ENCODE peak calls at places on chromosomes 13 and 19, in six cellular contexts. One of them, this sample, is unnamed.

GRCh38 chr13:75384881-75385707 is 96.9 kb downstream of the TBC1D4 start:
- DNase-seq in pancreas: no peak
- DNase-seq in CD4-positive, alpha-beta T cell: no peak
- DNase-seq in progenitor cell of endocrine pancreas: no peak
- DNase-seq in GM23338: no peak
- DNase-seq in astrocyte: no peak
- DNase-seq in this sample: no peak

GRCh38 chr19:46970815-46971214 is 48.8 kb upstream of the NPAS1 start:
- DNase-seq in astrocyte: peak
- DNase-seq in pancreas: no peak
- DNase-seq in GM23338: no peak
- DNase-seq in CD4-positive, alpha-beta T cell: no peak
- DNase-seq in progenitor cell of endocrine pancreas: no peak
- DNase-seq in this sample: no peak

GRCh38 chr13:111912453-111912866 is 154.5 kb upstream of the SOX1 start:
- DNase-seq in pancreas: no peak
- DNase-seq in GM23338: no peak
- DNase-seq in CD4-positive, alpha-beta T cell: no peak
- DNase-seq in astrocyte: no peak
- DNase-seq in progenitor cell of endocrine pancreas: peak
- DNase-seq in this sample: no peak

GRCh38 chr19:2087621-2088100 is 8.5 kb downstream of the MOB3A start:
- DNase-seq in progenitor cell of endocrine pancreas: no peak
- DNase-seq in pancreas: no peak
- DNase-seq in GM23338: no peak
- DNase-seq in astrocyte: no peak
- DNase-seq in CD4-positive, alpha-beta T cell: no peak
- DNase-seq in this sample: no peak

GRCh38 chr19:12453495-12453894 is 12.7 kb upstream of the ZNF443 start:
- DNase-seq in astrocyte: no peak
- DNase-seq in pancreas: no peak
- DNase-seq in CD4-positive, alpha-beta T cell: no peak
- DNase-seq in progenitor cell of endocrine pancreas: no peak
- DNase-seq in GM23338: peak
- DNase-seq in this sample: no peak

GRCh38 chr13:25625361-25625760 is 253.6 kb downstream of the ATP8A2 start:
- DNase-seq in pancreas: no peak
- DNase-seq in GM23338: no peak
- DNase-seq in CD4-positive, alpha-beta T cell: no peak
- DNase-seq in astrocyte: no peak
- DNase-seq in progenitor cell of endocrine pancreas: no peak
- DNase-seq in this sample: no peak

GRCh38 chr13:32409561-32410440 is 18.1 kb downstream of the N4BP2L1 start:
- DNase-seq in CD4-positive, alpha-beta T cell: no peak
- DNase-seq in GM23338: peak
- DNase-seq in astrocyte: peak
- DNase-seq in pancreas: no peak
- DNase-seq in progenitor cell of endocrine pancreas: no peak
- DNase-seq in this sample: no peak

GRCh38 chr13:59483441-59484116 is 680.1 kb downstream of the DIAPH3 start:
- DNase-seq in astrocyte: peak
- DNase-seq in progenitor cell of endocrine pancreas: no peak
- DNase-seq in pancreas: no peak
- DNase-seq in CD4-positive, alpha-beta T cell: no peak
- DNase-seq in GM23338: peak
- DNase-seq in this sample: no peak

GRCh38 chr19:55986487-55986886 is at the start of gene NLRP5:
- DNase-seq in progenitor cell of endocrine pancreas: no peak
- DNase-seq in pancreas: no peak
- DNase-seq in GM23338: no peak
- DNase-seq in CD4-positive, alpha-beta T cell: no peak
- DNase-seq in astrocyte: no peak
- DNase-seq in this sample: no peak

GRCh38 chr19:10368101-10368803 is 12.1 kb downstream of the TYK2 start:
- DNase-seq in CD4-positive, alpha-beta T cell: no peak
- DNase-seq in pancreas: no peak
- DNase-seq in progenitor cell of endocrine pancreas: no peak
- DNase-seq in astrocyte: no peak
- DNase-seq in GM23338: peak
- DNase-seq in this sample: no peak

GRCh38 chr19:5961969-5962945 is 15.7 kb downstream of the RANBP3 start:
- DNase-seq in GM23338: no peak
- DNase-seq in progenitor cell of endocrine pancreas: peak
- DNase-seq in astrocyte: no peak
- DNase-seq in CD4-positive, alpha-beta T cell: peak
- DNase-seq in pancreas: peak
- DNase-seq in this sample: no peak

GRCh38 chr13:23547000-23547590 is 23.1 kb upstream of the TNFRSF19 start:
- DNase-seq in CD4-positive, alpha-beta T cell: no peak
- DNase-seq in pancreas: no peak
- DNase-seq in astrocyte: peak
- DNase-seq in progenitor cell of endocrine pancreas: no peak
- DNase-seq in GM23338: peak
- DNase-seq in this sample: peak

GRCh38 chr19:38318595-38319142 is 976 bp upstream of the KCNK6 start:
- DNase-seq in CD4-positive, alpha-beta T cell: no peak
- DNase-seq in pancreas: no peak
- DNase-seq in astrocyte: no peak
- DNase-seq in progenitor cell of endocrine pancreas: no peak
- DNase-seq in GM23338: no peak
- DNase-seq in this sample: no peak

GRCh38 chr13:105804561-105805190 is 730.8 kb downstream of the EFNB2 start:
- DNase-seq in astrocyte: peak
- DNase-seq in GM23338: no peak
- DNase-seq in CD4-positive, alpha-beta T cell: no peak
- DNase-seq in progenitor cell of endocrine pancreas: no peak
- DNase-seq in pancreas: no peak
- DNase-seq in this sample: no peak

GRCh38 chr19:4495471-4495870 is 22.8 kb downstream of the PLIN4 start:
- DNase-seq in progenitor cell of endocrine pancreas: no peak
- DNase-seq in CD4-positive, alpha-beta T cell: no peak
- DNase-seq in pancreas: peak
- DNase-seq in astrocyte: no peak
- DNase-seq in GM23338: peak
- DNase-seq in this sample: no peak

GRCh38 chr19:29532956-29533355 is 7.2 kb downstream of the VSTM2B start:
- DNase-seq in CD4-positive, alpha-beta T cell: no peak
- DNase-seq in astrocyte: no peak
- DNase-seq in progenitor cell of endocrine pancreas: no peak
- DNase-seq in pancreas: no peak
- DNase-seq in GM23338: no peak
- DNase-seq in this sample: no peak

GRCh38 chr19:45798995-45799517 is 6.4 kb upstream of the DMWD start:
- DNase-seq in astrocyte: peak
- DNase-seq in GM23338: peak
- DNase-seq in pancreas: peak
- DNase-seq in CD4-positive, alpha-beta T cell: peak
- DNase-seq in progenitor cell of endocrine pancreas: peak
- DNase-seq in this sample: no peak

GRCh38 chr19:50844296-50844935 is 10.3 kb upstream of the KLK3 start:
- DNase-seq in progenitor cell of endocrine pancreas: no peak
- DNase-seq in astrocyte: no peak
- DNase-seq in CD4-positive, alpha-beta T cell: no peak
- DNase-seq in pancreas: no peak
- DNase-seq in GM23338: no peak
- DNase-seq in this sample: no peak

GRCh38 chr13:79989251-79989661 is 351.7 kb downstream of the SPRY2 start:
- DNase-seq in progenitor cell of endocrine pancreas: no peak
- DNase-seq in CD4-positive, alpha-beta T cell: no peak
- DNase-seq in astrocyte: peak
- DNase-seq in GM23338: no peak
- DNase-seq in pancreas: no peak
- DNase-seq in this sample: no peak

GRCh38 chr13:113064000-113064533 is 41.5 kb upstream of the F7 start:
- DNase-seq in GM23338: no peak
- DNase-seq in pancreas: peak
- DNase-seq in CD4-positive, alpha-beta T cell: no peak
- DNase-seq in progenitor cell of endocrine pancreas: no peak
- DNase-seq in astrocyte: no peak
- DNase-seq in this sample: no peak

GRCh38 chr13:48501705-48502104 is 31.2 kb downstream of the RCBTB2 start:
- DNase-seq in GM23338: no peak
- DNase-seq in CD4-positive, alpha-beta T cell: no peak
- DNase-seq in astrocyte: no peak
- DNase-seq in pancreas: no peak
- DNase-seq in progenitor cell of endocrine pancreas: no peak
- DNase-seq in this sample: no peak

GRCh38 chr19:3285647-3286176 is 61.3 kb downstream of the CELF5 start:
- DNase-seq in CD4-positive, alpha-beta T cell: no peak
- DNase-seq in GM23338: peak
- DNase-seq in progenitor cell of endocrine pancreas: peak
- DNase-seq in astrocyte: no peak
- DNase-seq in pancreas: no peak
- DNase-seq in this sample: no peak

GRCh38 chr13:30033681-30034447 is 183.4 kb upstream of the UBL3 start:
- DNase-seq in GM23338: no peak
- DNase-seq in astrocyte: peak
- DNase-seq in CD4-positive, alpha-beta T cell: no peak
- DNase-seq in progenitor cell of endocrine pancreas: no peak
- DNase-seq in pancreas: no peak
- DNase-seq in this sample: no peak

GRCh38 chr13:73521291-73521626 is 462.5 kb downstream of the KLF5 start:
- DNase-seq in astrocyte: no peak
- DNase-seq in progenitor cell of endocrine pancreas: no peak
- DNase-seq in GM23338: no peak
- DNase-seq in CD4-positive, alpha-beta T cell: no peak
- DNase-seq in pancreas: no peak
- DNase-seq in this sample: no peak

GRCh38 chr19:7550987-7551761 is 15.7 kb downstream of the PNPLA6 start:
- DNase-seq in pancreas: peak
- DNase-seq in progenitor cell of endocrine pancreas: peak
- DNase-seq in GM23338: peak
- DNase-seq in CD4-positive, alpha-beta T cell: no peak
- DNase-seq in astrocyte: no peak
- DNase-seq in this sample: peak

GRCh38 chr13:30186644-30187431 is 120.5 kb downstream of the KATNAL1 start:
- DNase-seq in CD4-positive, alpha-beta T cell: no peak
- DNase-seq in GM23338: peak
- DNase-seq in progenitor cell of endocrine pancreas: no peak
- DNase-seq in pancreas: no peak
- DNase-seq in astrocyte: peak
- DNase-seq in this sample: no peak

GRCh38 chr13:105363747-105364177 is 1171.7 kb downstream of the EFNB2 start:
- DNase-seq in GM23338: no peak
- DNase-seq in pancreas: no peak
- DNase-seq in CD4-positive, alpha-beta T cell: no peak
- DNase-seq in astrocyte: no peak
- DNase-seq in progenitor cell of endocrine pancreas: no peak
- DNase-seq in this sample: no peak

GRCh38 chr19:32971715-32972540 is at the start of the genes CEP89 and FAAP24:
- DNase-seq in progenitor cell of endocrine pancreas: peak
- DNase-seq in astrocyte: peak
- DNase-seq in pancreas: peak
- DNase-seq in GM23338: peak
- DNase-seq in CD4-positive, alpha-beta T cell: peak
- DNase-seq in this sample: peak
- TF ChIP-seq CTCF in progenitor cell of endocrine pancreas: no peak
- TF ChIP-seq CTCF in astrocyte: no peak
- TF ChIP-seq CTCF in pancreas: no peak
- TF ChIP-seq CTCF in GM23338: no peak
- TF ChIP-seq CTCF in CD4-positive, alpha-beta T cell: no peak
- TF ChIP-seq CTCF in this sample: no peak

DNA sequence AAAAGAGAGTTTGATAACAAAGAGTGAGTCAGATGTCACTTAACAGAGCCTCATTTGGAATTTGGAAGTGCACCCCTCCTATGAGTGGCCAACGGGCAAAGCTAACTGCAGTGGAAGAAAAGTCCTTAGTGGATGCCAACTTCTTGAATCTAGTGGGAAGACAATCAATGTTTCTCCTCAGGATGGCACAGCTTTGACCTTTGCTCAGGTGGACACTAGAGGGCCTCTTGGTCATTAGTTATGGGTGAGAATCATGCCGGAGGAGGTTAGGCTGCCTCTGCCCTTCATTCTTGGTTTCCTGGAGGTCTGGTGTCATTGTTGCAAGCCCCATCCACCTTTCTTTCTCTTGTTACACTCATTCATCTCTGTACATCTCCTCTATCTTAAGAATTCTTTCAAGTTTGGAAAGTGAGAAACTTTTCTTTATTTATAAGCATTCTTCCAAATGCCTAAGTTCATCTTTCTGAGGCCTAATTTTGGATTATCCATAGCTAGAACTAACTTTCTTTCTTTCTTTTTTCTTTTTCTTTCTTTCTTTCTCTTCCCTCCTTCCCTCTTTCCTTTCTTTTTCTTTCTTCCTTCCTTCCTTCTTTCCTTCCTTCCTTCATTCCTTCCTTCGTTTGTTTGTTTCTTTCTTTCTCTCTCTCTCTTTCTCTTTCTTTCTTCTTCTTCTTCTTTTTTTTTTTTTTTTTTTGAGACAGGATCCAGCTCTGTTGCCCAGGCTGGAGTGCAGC is 327.2 kb upstream of the TSHZ3 start:
- DNase-seq in CD4-positive, alpha-beta T cell: no peak
- DNase-seq in progenitor cell of endocrine pancreas: no peak
- DNase-seq in GM23338: peak
- DNase-seq in astrocyte: peak
- DNase-seq in pancreas: no peak
- DNase-seq in this sample: no peak
- TF ChIP-seq CTCF in CD4-positive, alpha-beta T cell: no peak
- TF ChIP-seq CTCF in progenitor cell of endocrine pancreas: peak
- TF ChIP-seq CTCF in GM23338: peak
- TF ChIP-seq CTCF in astrocyte: no peak
- TF ChIP-seq CTCF in pancreas: no peak
- TF ChIP-seq CTCF in this sample: no peak

DNA sequence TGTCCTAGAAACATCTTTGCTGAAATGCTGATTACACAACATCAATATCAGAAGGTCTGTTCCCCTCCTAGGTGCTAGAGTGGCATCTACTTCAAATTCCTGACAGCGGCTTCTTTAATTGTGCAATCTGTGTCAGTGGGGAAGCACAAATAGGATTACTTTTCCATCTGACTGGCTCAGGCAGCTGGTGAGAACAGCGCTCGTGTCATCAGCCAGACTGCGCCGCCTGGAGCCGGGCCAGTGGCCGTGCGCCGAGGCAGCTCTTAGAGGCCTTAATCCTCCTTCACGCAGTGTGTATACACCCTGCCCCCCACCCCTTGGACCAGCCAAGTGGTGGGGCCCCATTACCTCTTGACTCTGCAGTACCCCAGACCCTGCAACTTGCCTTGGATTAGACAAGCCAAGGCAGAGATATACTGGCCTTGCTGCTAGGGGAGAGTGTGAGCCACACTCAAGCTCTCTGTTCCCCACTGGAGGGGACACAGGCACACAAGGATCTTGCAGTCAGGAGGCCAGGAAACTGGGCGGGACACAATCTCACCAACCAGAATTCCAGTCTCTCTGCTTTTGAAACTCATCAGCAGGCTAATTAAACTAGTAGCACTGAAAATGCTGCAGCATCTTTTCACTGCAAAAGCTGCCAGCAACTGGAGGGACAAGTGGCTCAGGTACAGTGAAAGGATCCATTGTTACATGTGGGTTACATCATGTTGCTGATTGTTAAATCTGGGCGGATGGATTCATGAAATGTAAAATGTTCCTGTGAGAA is 48.9 kb upstream of the EPHX3 start:
- DNase-seq in GM23338: no peak
- DNase-seq in CD4-positive, alpha-beta T cell: no peak
- DNase-seq in pancreas: peak
- DNase-seq in astrocyte: peak
- DNase-seq in progenitor cell of endocrine pancreas: no peak
- DNase-seq in this sample: no peak
- TF ChIP-seq CTCF in GM23338: no peak
- TF ChIP-seq CTCF in CD4-positive, alpha-beta T cell: no peak
- TF ChIP-seq CTCF in pancreas: no peak
- TF ChIP-seq CTCF in astrocyte: peak
- TF ChIP-seq CTCF in progenitor cell of endocrine pancreas: no peak
- TF ChIP-seq CTCF in this sample: no peak

GRCh38 chr19:52570005-52570861 is at the start of gene ZNF701:
- DNase-seq in CD4-positive, alpha-beta T cell: peak
- DNase-seq in GM23338: peak
- DNase-seq in astrocyte: peak
- DNase-seq in progenitor cell of endocrine pancreas: peak
- DNase-seq in pancreas: peak
- DNase-seq in this sample: peak
- TF ChIP-seq CTCF in CD4-positive, alpha-beta T cell: peak
- TF ChIP-seq CTCF in GM23338: no peak
- TF ChIP-seq CTCF in astrocyte: no peak
- TF ChIP-seq CTCF in progenitor cell of endocrine pancreas: peak
- TF ChIP-seq CTCF in pancreas: peak
- TF ChIP-seq CTCF in this sample: peak

This sample was measured in mesothelial cell of epicardium.